ENCODE peak calls at places on chromosomes 6 and 20, in five cellular contexts. K is AG10803, N is cardiac fibroblast, P is lower leg skin, L is left lung. C is an unnamed sample.

GRCh38 chr20:15342987-15343639 is 1005.7 kb upstream of the FLRT3 start:
- DNase-seq in L (no peak), K (no peak), P (no peak), N (no peak), C (no peak)

GRCh38 chr6:169962604-169963469 is 211.4 kb downstream of the ERMARD start:
- DNase-seq in P (no peak), K (no peak), L (peak; percentile 74), N (no peak), C (no peak)

GRCh38 chr20:17822039-17822438 is 122.3 kb downstream of the BANF2 start:
- DNase-seq in L (no peak), K (peak; percentile 81), P (no peak), N (peak; percentile 86), C (no peak)

GRCh38 chr6:52285174-52286068 is 879 bp upstream of the MCM3 start:
- DNase-seq in N (peak; percentile 28), K (peak; percentile 44), P (no peak), L (no peak), C (no peak)

GRCh38 chr20:60046011-60046413 is 87.8 kb downstream of the CDH26 start:
- DNase-seq in L (no peak), K (peak; percentile 84), P (no peak), N (no peak), C (no peak)

GRCh38 chr6:52726741-52727535 is 36.3 kb downstream of the GSTA2 start:
- DNase-seq in P (no peak), L (no peak), N (no peak), K (no peak), C (no peak)

GRCh38 chr6:157682856-157683481 is 140.1 kb upstream of the SNX9 start:
- DNase-seq in N (peak; percentile 73), P (no peak), K (peak; percentile 69), L (no peak), C (no peak)

GRCh38 chr6:134630468-134631180 is 312.7 kb upstream of the SGK1 start:
- DNase-seq in L (no peak), N (no peak), P (no peak), K (no peak), C (no peak)

GRCh38 chr20:219290-220115 is 7.6 kb upstream of the DEFB129 start:
- DNase-seq in L (no peak), K (peak; percentile 1), P (no peak), N (peak; percentile 28), C (peak; percentile 5)

GRCh38 chr20:37053230-37053950 is 42.4 kb downstream of the RBL1 start:
- DNase-seq in P (no peak), L (no peak), K (no peak), N (peak; percentile 7), C (no peak)

GRCh38 chr6:93069856-93070255 is 349.5 kb downstream of the EPHA7 start:
- DNase-seq in P (no peak), K (no peak), N (no peak), L (no peak), C (peak; percentile 32)

GRCh38 chr6:151291145-151292055 is 51.6 kb downstream of the AKAP12 start:
- DNase-seq in N (peak; percentile 90), K (peak; percentile 40), P (no peak), L (no peak), C (no peak)
- H3K4me3 ChIP-seq in N (peak overlapping the region; percentile 5), K (no peak overlapping the region), P (no peak overlapping the region), L (no peak overlapping the region), C (no peak overlapping the region)

DNA sequence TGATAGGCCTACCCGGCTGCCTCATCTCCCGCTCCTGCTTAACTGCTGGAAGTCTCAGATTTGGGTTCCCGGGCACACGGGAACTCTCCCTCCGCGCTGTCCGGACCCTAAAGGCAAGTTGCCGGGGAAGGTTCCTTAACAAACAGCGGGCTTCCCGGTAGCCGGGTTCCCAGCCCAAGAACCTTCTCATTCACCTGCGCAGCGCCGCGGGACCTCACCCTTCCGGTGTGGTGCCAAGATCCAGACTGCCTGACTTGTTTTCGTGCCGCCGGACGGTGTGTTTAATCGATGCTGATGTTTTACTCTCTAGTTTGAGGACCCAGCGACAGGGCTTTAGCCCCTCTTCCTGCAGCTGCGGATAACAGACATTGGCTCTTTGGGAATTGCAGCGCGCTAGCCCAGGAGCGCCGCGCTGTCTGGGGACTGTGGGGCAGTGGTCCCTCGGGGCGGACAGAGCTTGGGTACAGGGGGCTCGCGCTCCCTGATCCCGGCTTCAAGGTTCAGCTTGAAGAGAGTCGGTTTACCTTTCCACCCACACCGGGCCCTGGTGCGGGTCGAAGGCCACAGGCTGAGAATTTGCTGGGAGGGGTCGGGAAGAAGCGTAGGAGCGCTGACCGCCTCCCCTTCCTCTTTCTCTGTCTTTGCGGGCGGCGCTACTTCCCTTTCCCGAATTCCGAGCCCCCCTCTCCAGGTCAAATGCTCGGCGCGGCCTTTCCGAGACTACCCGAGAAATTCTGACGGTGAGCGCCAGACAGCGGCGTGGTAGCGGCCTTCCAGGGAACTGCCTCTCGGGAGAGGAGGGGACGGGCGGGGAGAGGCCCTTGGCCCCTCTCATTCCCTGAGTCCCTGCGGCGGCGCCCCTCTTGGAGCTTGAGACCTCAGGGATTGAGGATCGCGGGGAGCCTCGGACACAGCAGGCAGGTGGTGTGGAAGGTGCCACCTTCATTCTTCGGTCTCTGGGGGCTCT is 17.2 kb downstream of the ABT1 start:
- DNase-seq in L (peak; percentile 81), K (no peak), N (no peak), P (no peak), C (no peak)
- H3K4me3 ChIP-seq in L (peak overlapping the region; percentile 27), K (no peak overlapping the region), N (no peak overlapping the region), P (peak overlapping the region; percentile 13), C (no peak overlapping the region)

DNA sequence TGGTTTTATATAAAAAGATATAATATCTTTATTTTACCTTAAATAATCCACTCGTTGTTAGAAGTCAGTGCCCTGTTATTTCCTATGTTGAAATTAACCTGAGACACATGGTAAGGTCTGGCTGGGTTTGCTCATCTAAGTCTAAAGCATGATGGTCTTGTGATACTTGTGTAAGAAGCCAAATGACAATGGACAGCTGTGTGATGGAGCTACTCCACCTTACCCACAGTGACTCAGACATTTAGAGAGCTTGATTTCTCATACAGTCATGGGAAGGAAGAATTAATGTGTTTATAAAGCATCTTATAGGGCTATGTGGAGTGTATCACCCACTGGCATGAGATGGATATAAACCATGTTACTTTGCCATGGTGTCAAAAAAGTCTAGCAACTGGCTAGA is 11.7 kb downstream of the CTCFL start:
- DNase-seq in K (peak; percentile 21), P (no peak), N (peak; percentile 45), L (no peak), C (no peak)
- H3K4me3 ChIP-seq in K (no peak overlapping the region), P (no peak overlapping the region), N (no peak overlapping the region), L (no peak overlapping the region), C (no peak overlapping the region)

GRCh38 chr6:43274916-43275597 is 23.0 kb upstream of the SLC22A7 start:
- DNase-seq in N (no peak), L (peak; percentile 78), K (no peak), P (no peak), C (no peak)
- H3K4me3 ChIP-seq in N (no peak overlapping the region), L (peak overlapping the region; percentile 30), K (peak overlapping the region; percentile 37), P (peak overlapping the region; percentile 1), C (no peak overlapping the region)

DNA sequence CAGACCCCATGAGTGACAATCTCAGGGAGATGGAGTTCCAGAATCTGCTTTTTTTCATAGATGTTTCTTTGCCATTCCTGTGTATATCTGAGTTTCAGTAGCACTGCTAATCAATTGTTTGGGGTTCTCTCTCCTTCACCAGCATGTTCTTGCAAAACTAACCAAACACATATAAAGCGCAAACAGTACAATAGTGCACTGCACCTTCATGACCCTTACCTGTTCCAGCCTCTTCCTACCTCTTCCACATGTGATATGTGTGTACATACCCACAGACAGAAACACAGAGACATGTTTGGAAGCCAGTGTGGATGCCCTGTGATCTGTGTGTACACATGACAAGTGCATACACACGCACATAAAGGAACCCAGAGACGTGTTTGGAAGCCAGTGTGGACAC is 1.8 kb upstream of the CEP43 start:
- DNase-seq in K (no peak), L (no peak), N (no peak), P (no peak), C (no peak)
- H3K4me3 ChIP-seq in K (peak overlapping the region; percentile 85), L (peak overlapping the region; percentile 99), N (peak overlapping the region; percentile 86), P (no peak overlapping the region), C (no peak overlapping the region)

GRCh38 chr6:33205172-33206026 is 944 bp downstream of the HSD17B8 start:
- DNase-seq in K (peak; percentile 27), P (no peak), N (peak; percentile 71), L (no peak), C (peak; percentile 44)

GRCh38 chr6:33204415-33205171 is at the start of gene HSD17B8:
- DNase-seq in L (peak; percentile 97), P (peak; percentile 94), K (peak; percentile 86), N (peak; percentile 87), C (peak; percentile 93)

GRCh38 chr6:33202799-33203198 is 1.7 kb upstream of the HSD17B8 start:
- DNase-seq in N (no peak), K (no peak), L (no peak), P (no peak), C (no peak)

GRCh38 chr6:33203443-33204164 is 851 bp upstream of the HSD17B8 start:
- DNase-seq in L (no peak), K (no peak), N (no peak), P (no peak), C (no peak)

GRCh38 chr6:33204165-33204414 is 365 bp upstream of the HSD17B8 start:
- DNase-seq in P (no peak), K (no peak), L (no peak), N (no peak), C (no peak)
- H3K4me3 ChIP-seq in P (no peak overlapping the region), K (no peak overlapping the region), L (peak overlapping the region; percentile 63), N (no peak overlapping the region), C (peak overlapping the region; percentile 58)